ENCODE peak calls at places on chromosomes 13 and 19, in four cellular contexts. D is bronchial epithelial cell, R is cardiac fibroblast, C is brain microvascular endothelial cell. A is an unnamed sample.

GRCh38 chr13:98214008-98214643 is 37.1 kb upstream of the RNF113B start:
- DNase-seq in R (peak), D (peak), C (no peak), A (peak)

GRCh38 chr13:32537580-32538233 is 888 bp downstream of the N4BP2L2 start:
- DNase-seq in C (no peak), R (peak), D (no peak), A (no peak)

GRCh38 chr13:40692946-40693345 is 26.5 kb upstream of the FOXO1 start:
- DNase-seq in R (peak), D (peak), C (peak), A (no peak)

GRCh38 chr19:38317104-38317612 is 1.4 kb upstream of the YIF1B start:
- DNase-seq in C (no peak), R (no peak), D (no peak), A (no peak)

GRCh38 chr19:15464394-15465385 is at the start of gene RASAL3:
- DNase-seq in D (no peak), R (peak), C (no peak), A (no peak)

GRCh38 chr19:33453207-33453736 is 68.3 kb downstream of the PEPD start:
- DNase-seq in C (no peak), D (no peak), R (no peak), A (no peak)

GRCh38 chr19:15463865-15464371 is 426 bp downstream of the RASAL3 start:
- DNase-seq in R (no peak), D (no peak), C (no peak), A (no peak)

GRCh38 chr13:21949818-21950429 is 279.1 kb downstream of the FGF9 start:
- DNase-seq in R (no peak), D (no peak), C (no peak), A (no peak)

GRCh38 chr13:114119196-114119595 is 13.2 kb downstream of the RASA3 start:
- DNase-seq in C (peak), R (peak), D (peak), A (peak)

GRCh38 chr13:27968316-27969072 is 621 bp downstream of the CDX2 start:
- DNase-seq in D (no peak), R (no peak), C (no peak), A (no peak)
- TF ChIP-seq CTCF in D (no peak), R (no peak), C (no peak), A (no peak)

GRCh38 chr19:46014534-46014933 is 8.3 kb downstream of the PGLYRP1 start:
- DNase-seq in D (no peak), R (no peak), C (no peak), A (no peak)

GRCh38 chr19:46016426-46017094 is 6.3 kb downstream of the PGLYRP1 start:
- DNase-seq in C (peak), R (peak), D (peak), A (peak)

GRCh38 chr19:46015080-46015960 is 7.5 kb downstream of the PGLYRP1 start:
- DNase-seq in R (no peak), C (no peak), D (peak), A (peak)

GRCh38 chr19:46017095-46017429 is 5.8 kb downstream of the PGLYRP1 start:
- DNase-seq in D (no peak), R (no peak), C (no peak), A (no peak)

DNA sequence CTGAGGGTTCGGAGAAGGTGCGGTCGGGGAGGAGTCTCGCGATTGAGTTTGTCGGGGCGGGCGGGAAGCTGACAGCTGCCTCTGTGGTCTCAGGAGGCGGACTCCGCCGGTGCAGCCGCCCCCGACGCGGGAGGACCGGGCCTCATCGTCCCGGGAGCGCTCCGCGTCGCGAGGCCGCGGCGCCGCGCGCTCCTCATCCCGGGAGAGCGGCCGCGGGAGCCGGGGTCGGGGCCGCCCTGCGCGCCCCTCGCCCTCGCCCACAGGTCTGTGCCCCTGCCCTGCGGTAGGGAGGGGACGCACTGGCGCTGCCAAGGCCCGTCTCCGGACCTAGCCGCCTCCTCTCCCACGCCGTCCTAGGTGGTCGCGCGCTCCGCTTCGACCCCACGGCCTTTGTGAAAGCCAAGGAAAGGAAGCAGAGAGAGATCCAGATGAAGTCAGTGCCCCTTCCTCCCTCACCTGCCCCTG is 6.9 kb downstream of the PGLYRP1 start:
- DNase-seq in C (no peak), R (no peak), D (no peak), A (no peak)
- H3K4me3 ChIP-seq in C (peak), R (peak), D (peak), A (peak)

DNA sequence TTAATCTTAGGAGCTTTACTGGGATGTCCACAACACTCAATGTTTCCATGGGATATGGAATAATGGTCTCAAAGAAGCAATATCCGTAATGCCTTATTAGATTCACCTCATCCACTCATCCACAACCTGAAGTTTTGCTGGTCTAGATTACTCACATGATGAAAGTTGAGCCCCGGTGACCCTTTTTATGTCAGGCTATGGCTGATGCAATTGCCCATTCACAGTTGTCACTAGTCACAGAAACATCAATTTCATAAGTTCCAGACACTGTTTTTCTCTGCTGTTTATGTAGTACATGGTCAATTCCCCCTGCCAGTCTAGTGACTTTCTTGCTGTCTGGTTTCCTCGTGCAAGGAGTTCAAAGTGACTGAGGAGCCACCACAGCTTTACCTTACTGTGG is 491.2 kb upstream of the ATXN8OS start:
- DNase-seq in C (no peak), R (no peak), D (no peak), A (no peak)
- TF ChIP-seq CTCF in C (no peak), R (no peak), D (no peak), A (no peak)

GRCh38 chr19:37128821-37129177 is 43.7 kb downstream of the ZNF585A start:
- DNase-seq in C (no peak), D (no peak), R (no peak), A (no peak)
- H3K4me3 ChIP-seq in C (no peak), D (no peak), R (no peak), A (no peak)

DNA sequence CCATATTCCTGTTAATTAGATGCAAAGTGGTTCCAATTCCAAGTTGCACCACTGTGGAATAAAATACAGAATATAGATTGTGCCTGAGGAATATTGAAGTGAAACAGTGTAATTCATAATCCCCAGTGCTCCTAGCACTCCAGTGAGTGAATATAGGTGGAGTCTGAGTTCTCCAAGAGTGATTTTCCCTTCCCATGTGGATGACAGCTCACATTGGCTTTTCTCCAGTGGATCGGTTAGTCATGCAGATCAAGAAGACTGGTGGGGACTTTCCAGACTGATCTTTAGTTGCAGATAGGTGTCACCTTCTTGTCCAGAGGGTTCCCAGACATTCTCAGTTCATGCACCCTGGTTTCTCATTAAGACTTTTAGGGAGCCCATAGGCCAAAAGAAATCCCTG is 47.8 kb downstream of the SPATA13 start:
- DNase-seq in C (peak), D (peak), R (peak), A (peak)
- TF ChIP-seq CTCF in C (no peak), D (no peak), R (no peak), A (no peak)

GRCh38 chr19:45784096-45784495 is 1.8 kb upstream of the DMPK start:
- DNase-seq in R (no peak), D (no peak), C (no peak), A (no peak)

GRCh38 chr19:45781282-45782161 is 768 bp downstream of the DMPK start:
- DNase-seq in R (no peak), C (no peak), D (peak), A (peak)

GRCh38 chr19:45780448-45781281 is 1.6 kb downstream of the DMPK start:
- DNase-seq in D (no peak), R (peak), C (no peak), A (no peak)

GRCh38 chr19:45782820-45783785 is 813 bp upstream of the DMPK start:
- DNase-seq in D (no peak), C (peak), R (peak), A (peak)

GRCh38 chr19:45782162-45782623 is at the start of gene DMPK:
- DNase-seq in R (no peak), C (no peak), D (peak), A (peak)
- H3K4me3 ChIP-seq in R (peak), C (peak), D (no peak), A (no peak)

GRCh38 chr19:6873708-6874431 is 13.5 kb upstream of the ADGRE1 start:
- DNase-seq in R (no peak), C (no peak), D (no peak), A (no peak)

GRCh38 chr19:6862673-6863078 is 24.7 kb upstream of the ADGRE1 start:
- DNase-seq in R (peak), C (peak), D (peak), A (peak)

GRCh38 chr19:6865849-6866248 is 21.5 kb upstream of the ADGRE1 start:
- DNase-seq in D (no peak), C (no peak), R (no peak), A (no peak)

GRCh38 chr19:6866646-6867255 is 20.6 kb upstream of the ADGRE1 start:
- DNase-seq in R (no peak), D (no peak), C (no peak), A (no peak)

DNA sequence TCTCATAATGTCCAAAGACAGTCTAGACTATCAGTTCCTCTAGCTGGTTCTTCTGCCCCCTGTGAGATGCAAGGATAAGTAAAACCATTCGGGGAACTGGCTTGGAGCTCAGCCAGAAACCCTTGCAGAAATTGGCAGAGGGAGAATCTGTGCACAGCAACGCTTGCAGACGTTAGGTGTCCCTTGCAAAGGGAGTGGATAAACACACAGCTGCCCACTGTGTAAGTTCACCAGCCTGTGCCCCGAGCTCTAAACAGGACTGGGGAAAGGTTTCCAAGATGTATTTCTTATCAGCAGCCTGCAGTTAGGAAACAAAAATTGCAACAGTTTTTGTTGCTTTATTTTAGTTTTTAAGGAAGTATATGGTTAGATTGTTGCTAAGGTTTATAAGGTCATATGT is 19.0 kb upstream of the ADGRE1 start:
- DNase-seq in R (no peak), D (no peak), C (no peak), A (no peak)
- TF ChIP-seq CTCF in R (no peak), D (no peak), C (no peak), A (no peak)

GRCh38 chr13:42577538-42577937 is 3.6 kb downstream of the TNFSF11 start:
- DNase-seq in C (no peak), R (no peak), D (no peak), A (no peak)
- H3K4me3 ChIP-seq in C (no peak), R (no peak), D (no peak), A (no peak)